ENCODE peak calls at places on chromosome 22, in ten cellular contexts. Q is CD8-positive, alpha-beta T cell; U is IMR-90; X is spleen; K is gastrocnemius medialis; M is GM23338; W is esophagus squamous epithelium; G is A549; T is sigmoid colon; I is right atrium auricular region. J is an unnamed sample. For H3K4me1, the result is how much of the 10 kb centered on the place peaks cover.

GRCh38 chr22:34105461-34106062 is 185.3 kb upstream of the LARGE1 start:
- DNase-seq in Q (no peak), U (no peak), X (no peak), K (no peak), M (peak), W (no peak), G (peak), T (peak), I (peak), J (peak)

GRCh38 chr22:45007247-45007945 is 2.4 kb downstream of the PHF21B start:
- DNase-seq in Q (no peak), U (peak), X (no peak), K (no peak), M (peak), W (no peak), G (peak), T (no peak), I (no peak), J (peak)

GRCh38 chr22:31212783-31213626 is 907 bp downstream of the LIMK2 start:
- DNase-seq in Q (no peak), U (no peak), X (peak), K (no peak), M (peak), W (no peak), G (no peak), T (no peak), I (no peak), J (no peak)

GRCh38 chr22:27783436-27784098 is 18.0 kb downstream of the MN1 start:
- DNase-seq in Q (no peak), U (no peak), X (no peak), K (no peak), M (no peak), W (no peak), G (no peak), T (no peak), I (no peak), J (no peak)

GRCh38 chr22:50529416-50530279 is at the start of gene TYMP:
- DNase-seq in Q (peak), U (no peak), X (no peak), K (no peak), M (peak), W (no peak), G (peak), T (peak), I (peak), J (no peak)

GRCh38 chr22:49934144-49934890 is 15.9 kb downstream of the CRELD2 start:
- DNase-seq in Q (no peak), U (peak), X (peak), K (peak), M (no peak), W (no peak), G (no peak), T (peak), I (no peak), J (no peak)

GRCh38 chr22:26476705-26477340 is 6.8 kb downstream of the HPS4 start:
- DNase-seq in Q (no peak), U (peak), X (no peak), K (no peak), M (no peak), W (no peak), G (no peak), T (no peak), I (no peak), J (no peak)

GRCh38 chr22:23036684-23037428 is 33.5 kb upstream of the GNAZ start:
- DNase-seq in Q (no peak), U (peak), X (no peak), K (no peak), M (no peak), W (no peak), G (no peak), T (no peak), I (no peak), J (no peak)

GRCh38 chr22:48605856-48606255 is 1221.8 kb downstream of the BRD1 start:
- DNase-seq in Q (no peak), U (no peak), X (no peak), K (no peak), M (no peak), W (no peak), G (peak), T (no peak), I (no peak), J (no peak)

GRCh38 chr22:25702046-25702445 is 39.9 kb upstream of the MYO18B start:
- DNase-seq in Q (no peak), U (peak), X (no peak), K (no peak), M (no peak), W (no peak), G (no peak), T (no peak), I (no peak), J (no peak)

GRCh38 chr22:36419912-36420882 is 32.4 kb upstream of the MYH9 start:
- DNase-seq in Q (no peak), U (no peak), X (no peak), K (no peak), M (no peak), W (no peak), G (no peak), T (no peak), I (no peak), J (no peak)

GRCh38 chr22:19992921-19993355 is 23.7 kb downstream of the ARVCF start:
- DNase-seq in Q (no peak), U (no peak), X (peak), K (no peak), M (no peak), W (no peak), G (no peak), T (no peak), I (no peak), J (peak)

GRCh38 chr22:48717883-48718817 is 1109.5 kb downstream of the BRD1 start:
- DNase-seq in Q (no peak), U (no peak), X (peak), K (no peak), M (no peak), W (no peak), G (no peak), T (peak), I (no peak), J (no peak)

GRCh38 chr22:50146440-50147228 is 23.9 kb upstream of the PANX2 start:
- DNase-seq in Q (no peak), U (peak), X (no peak), K (no peak), M (no peak), W (no peak), G (peak), T (peak), I (peak), J (peak)

GRCh38 chr22:23248583-23248982 is 68.3 kb downstream of the BCR start:
- DNase-seq in Q (no peak), U (peak), X (no peak), K (no peak), M (peak), W (no peak), G (no peak), T (no peak), I (no peak), J (no peak)

GRCh38 chr22:46275455-46276129 is 7.8 kb downstream of the TTC38 start:
- DNase-seq in Q (no peak), U (no peak), X (no peak), K (no peak), M (no peak), W (no peak), G (no peak), T (no peak), I (no peak), J (no peak)

GRCh38 chr22:47088480-47089145 is 326.2 kb downstream of the TBC1D22A start:
- DNase-seq in Q (no peak), U (peak), X (no peak), K (no peak), M (no peak), W (no peak), G (no peak), T (no peak), I (no peak), J (no peak)

GRCh38 chr22:41308054-41308453 is 6.7 kb downstream of the ZC3H7B start:
- DNase-seq in Q (no peak), U (peak), X (no peak), K (no peak), M (peak), W (no peak), G (no peak), T (peak), I (no peak), J (no peak)
- TF ChIP-seq CTCF in Q (no peak), U (no peak), X (no peak), K (no peak), M (no peak), W (no peak), G (no peak), T (no peak), I (no peak), J (no peak)

GRCh38 chr22:42929838-42930155 is 72.7 kb upstream of the ARFGAP3 start:
- DNase-seq in Q (no peak), U (no peak), X (peak), K (no peak), M (no peak), W (no peak), G (no peak), T (no peak), I (no peak), J (no peak)
- H3K4me1 ChIP-seq in Q (under half), U (under half), X (half or more), K (half or more), M (under half), W (half or more), G (half or more), T (half or more), I (under half), J (under half)

GRCh38 chr22:29567338-29567737 is 13.6 kb downstream of the NIPSNAP1 start:
- DNase-seq in Q (no peak), U (no peak), X (no peak), K (no peak), M (no peak), W (no peak), G (no peak), T (no peak), I (no peak), J (no peak)

GRCh38 chr22:29569011-29569678 is 11.8 kb downstream of the NIPSNAP1 start:
- DNase-seq in Q (no peak), U (no peak), X (no peak), K (no peak), M (no peak), W (no peak), G (no peak), T (no peak), I (no peak), J (no peak)

GRCh38 chr22:29559030-29559429 is 5.5 kb upstream of the THOC5 start:
- DNase-seq in Q (no peak), U (no peak), X (no peak), K (no peak), M (no peak), W (no peak), G (no peak), T (no peak), I (no peak), J (no peak)

GRCh38 chr22:29559853-29560252 is 6.3 kb upstream of the THOC5 start:
- DNase-seq in Q (no peak), U (no peak), X (no peak), K (no peak), M (no peak), W (no peak), G (no peak), T (no peak), I (no peak), J (no peak)

DNA sequence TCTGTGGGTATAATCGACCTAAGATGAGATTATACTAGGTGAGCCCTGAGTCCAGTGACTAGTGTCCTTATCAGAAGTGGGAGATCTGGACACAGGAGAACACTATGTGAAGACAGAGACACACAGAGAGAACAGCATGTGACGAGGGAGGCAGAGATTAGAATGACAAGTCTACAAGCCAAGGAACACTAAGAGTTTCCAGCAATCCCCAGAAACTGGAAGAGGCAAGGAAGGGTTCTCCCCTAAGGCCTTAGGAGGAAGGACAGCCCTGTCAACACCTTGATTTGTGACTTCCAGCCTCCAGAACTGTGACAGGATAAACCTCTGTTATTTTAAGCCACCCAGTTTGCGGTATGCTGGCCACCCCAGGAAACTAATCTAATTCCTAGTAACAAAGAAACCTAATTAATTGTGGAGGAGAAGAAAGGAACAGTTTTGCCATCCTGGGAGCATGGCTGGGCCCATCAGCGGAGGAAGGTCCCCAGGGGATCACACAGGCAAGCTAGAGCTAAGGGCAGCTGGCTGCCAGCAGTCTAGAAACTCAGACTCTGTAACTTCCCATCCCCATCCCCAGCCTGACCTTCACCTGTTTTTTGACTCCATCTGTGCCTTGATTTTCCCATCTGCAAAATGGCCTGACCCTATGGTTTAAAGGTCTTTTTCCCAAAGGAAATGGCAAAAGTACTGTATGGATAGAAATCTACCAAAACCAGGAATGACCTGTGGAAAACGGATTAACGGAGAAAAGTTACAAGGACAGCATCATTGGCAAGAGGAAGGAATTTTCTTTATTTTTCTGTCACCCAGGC is 10.3 kb upstream of the THOC5 start:
- DNase-seq in Q (no peak), U (no peak), X (no peak), K (no peak), M (no peak), W (no peak), G (no peak), T (no peak), I (no peak), J (peak)
- H3K4me3 ChIP-seq in Q (no peak), U (no peak), X (no peak), K (no peak), M (no peak), W (no peak), G (no peak), T (no peak), I (no peak), J (no peak)

GRCh38 chr22:41516462-41516861 is 27.8 kb downstream of the POLR3H start:
- DNase-seq in Q (no peak), U (no peak), X (no peak), K (no peak), M (peak), W (no peak), G (no peak), T (no peak), I (no peak), J (no peak)

GRCh38 chr22:41513391-41513790 is 30.9 kb downstream of the POLR3H start:
- DNase-seq in Q (no peak), U (no peak), X (no peak), K (peak), M (no peak), W (no peak), G (no peak), T (no peak), I (no peak), J (no peak)

GRCh38 chr22:41521166-41521565 is 23.1 kb downstream of the POLR3H start:
- DNase-seq in Q (no peak), U (no peak), X (no peak), K (no peak), M (no peak), W (no peak), G (no peak), T (no peak), I (no peak), J (no peak)

GRCh38 chr22:41517172-41518047 is 26.9 kb downstream of the POLR3H start:
- DNase-seq in Q (no peak), U (peak), X (no peak), K (peak), M (peak), W (no peak), G (peak), T (peak), I (peak), J (peak)

DNA sequence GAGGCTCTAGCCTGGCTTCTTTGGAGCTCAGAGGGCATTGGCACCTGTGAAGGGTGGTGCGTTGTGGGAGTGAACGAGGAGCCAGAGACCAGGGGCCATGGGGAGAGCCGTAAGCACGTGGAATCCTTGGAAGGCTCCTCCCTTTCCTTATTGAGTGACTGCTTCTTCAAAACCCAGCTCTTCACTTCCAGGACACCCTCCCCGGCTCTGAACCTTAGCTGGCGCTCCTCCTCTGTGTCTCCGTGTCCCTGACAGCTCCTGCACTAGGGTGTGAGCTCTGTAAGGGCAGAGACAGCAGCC is 26.3 kb downstream of the POLR3H start:
- DNase-seq in Q (no peak), U (no peak), X (no peak), K (no peak), M (no peak), W (no peak), G (no peak), T (no peak), I (no peak), J (no peak)
- TF ChIP-seq CTCF in Q (peak), U (no peak), X (peak), K (no peak), M (no peak), W (no peak), G (no peak), T (no peak), I (peak), J (no peak)

GRCh38 chr22:24506802-24507438 is 11.8 kb downstream of the UPB1 start:
- DNase-seq in Q (no peak), U (peak), X (no peak), K (no peak), M (peak), W (no peak), G (peak), T (no peak), I (no peak), J (no peak)
- H3K4me1 ChIP-seq in Q (under half), U (under half), X (half or more), K (under half), M (under half), W (under half), G (under half), T (under half), I (under half), J (under half)

DNA sequence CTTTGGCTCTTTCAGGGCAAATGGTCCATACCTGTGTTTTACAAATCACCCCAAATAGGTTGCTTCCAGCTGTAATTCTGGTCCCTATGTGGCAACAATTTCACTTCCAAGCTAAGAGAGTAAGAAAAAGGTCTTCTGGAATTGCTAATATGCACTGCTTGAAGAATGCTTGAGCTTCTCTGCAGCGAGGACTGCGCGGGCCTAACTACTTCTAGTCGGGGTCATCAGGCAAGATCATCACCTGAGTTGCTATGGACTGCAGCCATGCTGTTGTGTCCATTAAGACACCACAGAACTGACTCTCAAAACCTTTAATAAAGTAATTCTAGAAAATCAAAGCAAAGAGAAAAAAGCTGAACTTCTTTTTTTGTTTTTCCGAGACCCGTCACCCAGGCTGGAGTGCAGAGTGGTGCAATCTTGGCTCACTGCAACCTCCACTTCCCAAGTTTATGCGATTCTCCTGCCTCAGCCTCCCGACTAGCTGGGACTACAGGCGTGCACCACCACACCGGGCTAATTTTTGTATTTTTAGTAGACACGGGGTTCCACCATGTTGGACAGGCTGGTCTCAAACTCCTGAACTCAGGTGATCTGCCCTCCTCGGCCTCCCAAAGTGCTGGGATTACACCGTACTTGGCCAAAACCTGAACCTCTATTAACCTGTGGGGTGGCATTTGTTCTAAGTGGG is 2.2 kb downstream of the JOSD1 start:
- DNase-seq in Q (no peak), U (no peak), X (no peak), K (no peak), M (no peak), W (no peak), G (no peak), T (peak), I (no peak), J (no peak)
- H3K4me3 ChIP-seq in Q (no peak), U (peak), X (peak), K (peak), M (peak), W (peak), G (peak), T (no peak), I (peak), J (peak)

J was measured in BE2C.